ENCODE peak calls at places on chromosomes 7 and 10, in five cellular contexts. One of them, this sample, is unnamed.

GRCh38 chr10:13372524-13372923 is 24.4 kb upstream of the SEPHS1 start:
- DNase-seq in amniotic epithelial cell: no peak
- DNase-seq in ACHN: no peak
- DNase-seq in choroid plexus epithelial cell: no peak
- DNase-seq in HT1080: no peak
- DNase-seq in this sample: no peak

GRCh38 chr7:133645870-133646492 is 393.1 kb downstream of the EXOC4 start:
- DNase-seq in amniotic epithelial cell: peak; percentile 55
- DNase-seq in ACHN: no peak
- DNase-seq in choroid plexus epithelial cell: no peak
- DNase-seq in HT1080: peak; percentile 1
- DNase-seq in this sample: no peak

GRCh38 chr7:35985126-35985754 is 167.8 kb upstream of the EEPD1 start:
- DNase-seq in amniotic epithelial cell: peak; percentile 55
- DNase-seq in ACHN: peak; percentile 83
- DNase-seq in choroid plexus epithelial cell: peak; percentile 88
- DNase-seq in HT1080: peak; percentile 49
- DNase-seq in this sample: peak; percentile 32

GRCh38 chr10:6427357-6427959 is 152.6 kb downstream of the PRKCQ start:
- DNase-seq in amniotic epithelial cell: no peak
- DNase-seq in ACHN: no peak
- DNase-seq in choroid plexus epithelial cell: no peak
- DNase-seq in HT1080: no peak
- DNase-seq in this sample: no peak

GRCh38 chr10:4127518-4128315 is 342.7 kb upstream of the KLF6 start:
- DNase-seq in amniotic epithelial cell: peak; percentile 39
- DNase-seq in ACHN: no peak
- DNase-seq in choroid plexus epithelial cell: no peak
- DNase-seq in HT1080: no peak
- DNase-seq in this sample: no peak

GRCh38 chr7:92156976-92157375 is 22.0 kb downstream of the LRRD1 start:
- DNase-seq in amniotic epithelial cell: peak; percentile 77
- DNase-seq in ACHN: no peak
- DNase-seq in choroid plexus epithelial cell: peak; percentile 4
- DNase-seq in HT1080: no peak
- DNase-seq in this sample: no peak

GRCh38 chr10:99927719-99928280 is 81.9 kb downstream of the DNMBP start:
- DNase-seq in amniotic epithelial cell: no peak
- DNase-seq in ACHN: no peak
- DNase-seq in choroid plexus epithelial cell: peak; percentile 57
- DNase-seq in HT1080: no peak
- DNase-seq in this sample: no peak

GRCh38 chr10:14093735-14094484 is 236.8 kb downstream of the FRMD4A start:
- DNase-seq in amniotic epithelial cell: peak; percentile 38
- DNase-seq in ACHN: peak; percentile 34
- DNase-seq in choroid plexus epithelial cell: peak; percentile 72
- DNase-seq in HT1080: peak; percentile 54
- DNase-seq in this sample: no peak

GRCh38 chr7:80225361-80225760 is 90.7 kb downstream of the GNAI1 start:
- DNase-seq in amniotic epithelial cell: no peak
- DNase-seq in ACHN: no peak
- DNase-seq in choroid plexus epithelial cell: no peak
- DNase-seq in HT1080: no peak
- DNase-seq in this sample: no peak

GRCh38 chr7:121385800-121386179 is 10.3 kb downstream of the FAM3C start:
- DNase-seq in amniotic epithelial cell: no peak
- DNase-seq in ACHN: no peak
- DNase-seq in choroid plexus epithelial cell: peak; percentile 64
- DNase-seq in HT1080: no peak
- DNase-seq in this sample: no peak

GRCh38 chr10:91054325-91054724 is 133.4 kb upstream of the ANKRD1 start:
- DNase-seq in amniotic epithelial cell: peak; percentile 67
- DNase-seq in ACHN: no peak
- DNase-seq in choroid plexus epithelial cell: peak; percentile 79
- DNase-seq in HT1080: no peak
- DNase-seq in this sample: no peak

This sample was measured in NCI-H1417 treated with DMSO at 0.1 percent for 48 hours.